ENCODE peak calls at places on chromosomes 7 and 10, in four cellular contexts. P is left lung, M is esophagus squamous epithelium, G is heart right ventricle. H is an unnamed sample. For H3K9me3, the result is how much of the 10 kb centered on the place peaks cover.

GRCh38 chr7:48832303-48832845 is 92.0 kb upstream of the CDC14C start:
- DNase-seq in P (no peak), M (no peak), G (no peak), H (no peak)

GRCh38 chr7:131188367-131189339 is 139.0 kb upstream of the MKLN1 start:
- DNase-seq in P (peak), M (no peak), G (no peak), H (no peak)

GRCh38 chr7:117834983-117835664 is 38.1 kb downstream of the CTTNBP2 start:
- DNase-seq in P (no peak), M (no peak), G (no peak), H (no peak)

GRCh38 chr10:3500408-3500856 is 284.6 kb downstream of the KLF6 start:
- DNase-seq in P (peak), M (no peak), G (peak), H (peak)

GRCh38 chr10:3666525-3667302 is 118.3 kb downstream of the KLF6 start:
- DNase-seq in P (peak), M (no peak), G (no peak), H (no peak)

GRCh38 chr10:18195060-18195799 is 55.0 kb downstream of the CACNB2 start:
- DNase-seq in P (no peak), M (no peak), G (no peak), H (no peak)

GRCh38 chr10:581776-582330 is 107.6 kb downstream of the DIP2C start:
- DNase-seq in P (no peak), M (no peak), G (no peak), H (no peak)

GRCh38 chr10:110764378-110764777 is 107.3 kb upstream of the PDCD4 start:
- DNase-seq in P (no peak), M (no peak), G (peak), H (no peak)

GRCh38 chr7:149063481-149063880 is 27.0 kb downstream of the ZNF786 start:
- DNase-seq in P (no peak), M (no peak), G (no peak), H (no peak)

GRCh38 chr10:17290226-17290625 is 62.2 kb downstream of the VIM start:
- DNase-seq in P (no peak), M (no peak), G (no peak), H (no peak)

GRCh38 chr10:125991009-125991788 is 94.8 kb downstream of the FANK1 start:
- DNase-seq in P (no peak), M (no peak), G (no peak), H (no peak)

GRCh38 chr7:74526780-74527179 is 73.1 kb downstream of the GTF2IRD1 start:
- DNase-seq in P (no peak), M (no peak), G (no peak), H (no peak)

GRCh38 chr10:33556103-33556502 is 221.6 kb upstream of the NRP1 start:
- DNase-seq in P (no peak), M (no peak), G (no peak), H (no peak)

GRCh38 chr10:63027533-63027932 is 105.6 kb upstream of the NRBF2 start:
- DNase-seq in P (no peak), M (no peak), G (no peak), H (no peak)

GRCh38 chr10:49608925-49609282 is 1.2 kb upstream of the SLC18A3 start:
- DNase-seq in P (no peak), M (no peak), G (no peak), H (no peak)

GRCh38 chr10:122348512-122348911 is 26.0 kb upstream of the PLEKHA1 start:
- DNase-seq in P (no peak), M (no peak), G (no peak), H (no peak)

GRCh38 chr7:93574646-93575554 is at the start of gene CALCR:
- DNase-seq in P (peak), M (no peak), G (no peak), H (peak)

GRCh38 chr7:55570939-55571338 is 1.4 kb downstream of the VOPP1 start:
- DNase-seq in P (no peak), M (no peak), G (no peak), H (no peak)

GRCh38 chr7:41816111-41816510 is 113.2 kb upstream of the INHBA start:
- DNase-seq in P (no peak), M (no peak), G (no peak), H (no peak)

GRCh38 chr10:14470920-14471319 is 140.2 kb upstream of the FRMD4A start:
- DNase-seq in P (no peak), M (no peak), G (no peak), H (no peak)

GRCh38 chr7:80053098-80053497 is 81.5 kb upstream of the GNAI1 start:
- DNase-seq in P (no peak), M (no peak), G (no peak), H (no peak)

GRCh38 chr7:80379034-80379433 is 132.8 kb downstream of the GNAT3 start:
- DNase-seq in P (no peak), M (no peak), G (no peak), H (no peak)

GRCh38 chr7:144857463-144857862 is 21.6 kb upstream of the TPK1 start:
- DNase-seq in P (no peak), M (no peak), G (no peak), H (no peak)

GRCh38 chr7:74234549-74234948 is 19.6 kb downstream of the RFC2 start:
- DNase-seq in P (no peak), M (no peak), G (no peak), H (no peak)

GRCh38 chr10:42475168-42476098 is 162.9 kb downstream of the ZNF33B start:
- DNase-seq in P (no peak), M (no peak), G (peak), H (no peak)

GRCh38 chr10:90930070-90930837 is 9.4 kb upstream of the ANKRD1 start:
- DNase-seq in P (no peak), M (no peak), G (peak), H (no peak)

GRCh38 chr10:87913170-87913921 is 49.9 kb downstream of the PTEN start:
- DNase-seq in P (no peak), M (no peak), G (no peak), H (no peak)
- H3K9me3 ChIP-seq in P (under half), M (under half), G (under half), H (under half)

DNA sequence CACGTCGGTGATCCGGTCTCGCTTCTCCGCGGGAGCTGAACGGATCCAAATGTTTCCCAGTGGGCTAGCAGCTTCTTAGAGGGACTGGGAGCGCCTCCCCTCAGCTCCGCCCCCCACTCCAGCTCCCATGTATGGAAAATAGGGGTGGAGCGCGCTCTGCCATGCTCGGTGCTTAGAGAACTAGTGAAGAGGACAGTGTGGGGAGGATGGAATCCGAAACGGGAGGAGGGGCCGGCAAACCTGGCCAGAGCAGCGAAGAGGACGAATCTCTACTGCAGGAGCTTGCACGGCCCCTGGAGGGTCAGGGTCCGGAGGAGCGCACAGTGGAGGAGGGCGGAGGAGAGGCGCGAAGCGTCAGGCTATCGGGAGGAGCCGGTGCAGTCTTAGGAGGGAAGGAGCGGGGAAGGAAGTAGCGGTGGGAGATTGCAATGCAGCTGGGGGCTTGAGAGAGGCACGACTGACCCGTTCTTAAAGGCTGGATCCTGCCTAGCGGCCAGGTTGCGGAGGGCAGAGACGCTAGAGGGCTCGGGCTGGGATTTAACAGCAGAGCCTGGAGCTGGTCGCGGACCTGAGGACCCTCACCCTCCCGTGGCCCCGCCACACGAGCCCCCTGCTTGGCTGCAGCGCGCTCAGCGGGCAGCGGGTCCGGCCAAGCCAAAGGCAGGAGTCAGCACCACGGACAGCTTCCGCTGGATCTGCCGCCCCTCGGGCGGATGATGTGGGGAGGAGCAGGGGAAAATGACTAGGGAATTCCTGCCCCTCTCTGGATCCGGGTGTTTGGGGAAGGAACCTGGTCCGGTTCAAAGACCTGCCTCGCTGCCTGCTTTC is at the start of gene PRLHR:
- DNase-seq in P (no peak), M (no peak), G (no peak), H (no peak)
- TF ChIP-seq CTCF in P (no peak), M (no peak), G (no peak), H (no peak)

DNA sequence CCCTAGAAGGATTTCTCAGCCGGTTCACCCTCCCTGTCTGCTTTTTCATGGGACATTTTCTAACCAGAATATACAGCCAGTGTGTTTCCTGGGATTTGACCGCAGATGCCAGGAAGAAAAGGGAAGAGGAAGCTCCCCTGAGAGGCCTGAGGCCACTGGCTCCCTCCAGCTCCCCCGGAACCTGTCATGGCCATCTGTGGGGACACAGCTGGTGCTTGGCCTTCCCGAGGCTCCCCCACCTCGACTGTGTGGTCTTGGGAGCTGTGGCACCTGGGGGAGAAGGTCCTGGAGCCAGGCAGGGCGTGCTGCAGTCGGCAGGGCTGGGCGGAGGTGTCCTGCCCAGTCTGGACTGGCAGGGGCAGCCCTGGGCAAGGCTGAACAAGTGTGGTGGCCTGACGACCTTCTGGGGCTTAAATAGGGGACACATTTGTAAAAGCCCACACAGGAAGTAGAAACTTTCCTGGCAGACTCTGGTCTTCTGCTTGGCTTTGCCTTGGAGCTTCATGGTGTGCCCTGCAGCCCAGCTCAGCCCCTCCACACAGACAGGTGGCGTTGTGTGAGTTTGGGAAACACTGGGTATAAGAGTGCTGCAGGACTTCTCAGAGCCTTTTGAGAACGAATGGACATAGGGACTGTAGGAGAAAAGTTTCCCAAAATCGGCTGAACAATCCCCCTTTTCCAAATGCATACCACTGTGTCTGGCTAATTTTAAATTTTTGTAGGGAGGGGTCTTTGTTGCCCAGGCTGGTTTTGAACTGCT is 6.8 kb downstream of the BRI3 start:
- DNase-seq in P (no peak), M (no peak), G (no peak), H (peak)
- H3K27ac ChIP-seq in P (peak), M (peak), G (peak), H (no peak)

GRCh38 chr7:5070206-5070605 is 24.5 kb downstream of the RBAK start:
- DNase-seq in P (no peak), M (no peak), G (no peak), H (no peak)

GRCh38 chr7:5063698-5064097 is 18.0 kb downstream of the RBAK start:
- DNase-seq in P (no peak), M (no peak), G (no peak), H (no peak)

GRCh38 chr7:5064391-5065106 is 18.9 kb downstream of the RBAK start:
- DNase-seq in P (no peak), M (no peak), G (no peak), H (no peak)

GRCh38 chr7:5065107-5065407 is 19.4 kb downstream of the RBAK start:
- DNase-seq in P (no peak), M (no peak), G (no peak), H (no peak)
- H3K9me3 ChIP-seq in P (half or more), M (under half), G (under half), H (half or more)